ENCODE peak calls at places on chromosomes 16 and 17, in nine cellular contexts. X is nephron progenitor cell; H is central memory CD4-positive, alpha-beta T cell; J is activated naive CD4-positive, alpha-beta T cell; A is stimulated activated CD4-positive, alpha-beta T cell treated with anti-CD3 and anti-CD28 coated beads, Interleukin-1b, Interleukin-23, amount 100 ng/mL, for 48 hours; C is stimulated activated naive CD4-positive, alpha-beta T cell; U is activated CD4-positive, alpha-beta T cell treated with anti-CD3 and anti-CD28 coated beads, Interleukin-2, amount 50 U/mL, for 1 hour; G is H1; O is fibroblast of lung. L is an unnamed sample.

GRCh38 chr17:345992-346785 is 6.4 kb downstream of the RPH3AL start:
- DNase-seq in X (no peak), H (no peak), J (no peak), A (no peak), C (no peak), U (no peak), G (no peak), O (no peak), L (no peak)

GRCh38 chr17:6710317-6710716 is 2.9 kb downstream of the SLC13A5 start:
- DNase-seq in X (no peak), H (no peak), J (no peak), A (no peak), C (no peak), U (no peak), G (no peak), O (no peak), L (no peak)

GRCh38 chr17:64161380-64161779 is 31.4 kb upstream of the ERN1 start:
- DNase-seq in X (no peak), H (no peak), J (no peak), A (no peak), C (no peak), U (no peak), G (no peak), O (no peak), L (no peak)

GRCh38 chr17:74276561-74277009 is 2.6 kb downstream of the DNAI2 start:
- DNase-seq in X (no peak), H (no peak), J (no peak), A (no peak), C (no peak), U (no peak), G (no peak), O (no peak), L (no peak)

GRCh38 chr17:43524945-43525575 is 21.1 kb downstream of the ETV4 start:
- DNase-seq in X (no peak), H (no peak), J (no peak), A (no peak), C (no peak), U (no peak), G (no peak), O (peak; percentile 42), L (no peak)

GRCh38 chr17:62614142-62614541 is 13.3 kb upstream of the MRC2 start:
- DNase-seq in X (no peak), H (no peak), J (no peak), A (no peak), C (no peak), U (no peak), G (no peak), O (peak; percentile 93), L (no peak)

GRCh38 chr17:49835472-49835871 is 12.4 kb downstream of the TAC4 start:
- DNase-seq in X (no peak), H (no peak), J (no peak), A (no peak), C (no peak), U (no peak), G (no peak), O (no peak), L (no peak)

GRCh38 chr16:85088570-85089214 is 23.6 kb downstream of the CIBAR2 start:
- DNase-seq in X (no peak), H (no peak), J (no peak), A (no peak), C (no peak), U (no peak), G (no peak), O (no peak), L (no peak)

GRCh38 chr17:44767493-44767892 is 8.7 kb downstream of the ADAM11 start:
- DNase-seq in X (no peak), H (no peak), J (no peak), A (no peak), C (no peak), U (no peak), G (no peak), O (no peak), L (no peak)

GRCh38 chr17:42116705-42117396 is 4.3 kb downstream of the KAT2A start:
- DNase-seq in X (peak; percentile 79), H (peak; percentile 79), J (peak; percentile 36), A (peak; percentile 80), C (peak; percentile 71), U (peak; percentile 82), G (peak; percentile 56), O (peak; percentile 60), L (peak; percentile 45)

GRCh38 chr17:67441052-67441738 is 64.1 kb downstream of the PITPNC1 start:
- DNase-seq in X (no peak), H (peak; percentile 85), J (peak; percentile 22), A (peak; percentile 83), C (peak; percentile 90), U (peak; percentile 81), G (no peak), O (peak; percentile 75), L (no peak)

GRCh38 chr17:78929908-78930775 is 5.0 kb upstream of the TIMP2 start:
- DNase-seq in X (no peak), H (no peak), J (no peak), A (no peak), C (no peak), U (no peak), G (no peak), O (no peak), L (no peak)

GRCh38 chr17:27975146-27976011 is 67.1 kb upstream of the NLK start:
- DNase-seq in X (no peak), H (no peak), J (no peak), A (no peak), C (no peak), U (no peak), G (no peak), O (peak; percentile 56), L (no peak)

GRCh38 chr16:9199751-9200150 is 108.3 kb downstream of the HAPSTR1 start:
- DNase-seq in X (no peak), H (no peak), J (no peak), A (no peak), C (no peak), U (no peak), G (no peak), O (no peak), L (no peak)

GRCh38 chr17:76107507-76107906 is 3.9 kb upstream of the EXOC7 start:
- DNase-seq in X (no peak), H (no peak), J (no peak), A (no peak), C (no peak), U (no peak), G (no peak), O (no peak), L (no peak)

GRCh38 chr16:15033309-15033707 is 22.6 kb downstream of the NTAN1 start:
- DNase-seq in X (no peak), H (no peak), J (no peak), A (no peak), C (no peak), U (no peak), G (no peak), O (no peak), L (no peak)

GRCh38 chr16:24848065-24848464 is 2.3 kb downstream of the SLC5A11 start:
- DNase-seq in X (no peak), H (no peak), J (no peak), A (no peak), C (no peak), U (no peak), G (no peak), O (peak; percentile 78), L (peak; percentile 27)

GRCh38 chr17:72297326-72298115 is 176.7 kb downstream of the SOX9 start:
- DNase-seq in X (no peak), H (no peak), J (no peak), A (no peak), C (no peak), U (no peak), G (no peak), O (peak; percentile 65), L (no peak)

GRCh38 chr17:13601317-13601775 is 383 bp downstream of the HS3ST3A1 start:
- DNase-seq in X (no peak), H (no peak), J (no peak), A (no peak), C (no peak), U (no peak), G (no peak), O (no peak), L (no peak)

GRCh38 chr17:42131971-42132370 is 9.4 kb downstream of the HSPB9 start:
- DNase-seq in X (no peak), H (no peak), J (no peak), A (no peak), C (no peak), U (no peak), G (no peak), O (peak; percentile 61), L (peak; percentile 40)

GRCh38 chr17:62652251-62653001 is 25.0 kb downstream of the MRC2 start:
- DNase-seq in X (peak; percentile 61), H (peak; percentile 25), J (no peak), A (no peak), C (no peak), U (no peak), G (no peak), O (peak; percentile 86), L (no peak)

GRCh38 chr17:57281887-57282653 is 25.7 kb downstream of the MSI2 start:
- DNase-seq in X (no peak), H (peak; percentile 37), J (no peak), A (no peak), C (peak; percentile 28), U (no peak), G (no peak), O (no peak), L (no peak)

GRCh38 chr16:54630284-54630967 is 300.2 kb upstream of the IRX5 start:
- DNase-seq in X (no peak), H (no peak), J (no peak), A (no peak), C (no peak), U (no peak), G (no peak), O (peak; percentile 45), L (no peak)

GRCh38 chr17:78724544-78724943 is 57.5 kb downstream of the CYTH1 start:
- DNase-seq in X (no peak), H (no peak), J (no peak), A (no peak), C (no peak), U (no peak), G (no peak), O (no peak), L (no peak)

GRCh38 chr17:1412185-1413110 is 12.4 kb upstream of the YWHAE start:
- DNase-seq in X (no peak), H (no peak), J (no peak), A (no peak), C (no peak), U (no peak), G (no peak), O (peak; percentile 17), L (no peak)

GRCh38 chr16:67017810-67018488 is 11.0 kb upstream of the CBFB start:
- DNase-seq in X (peak; percentile 86), H (peak; percentile 84), J (peak; percentile 49), A (peak; percentile 90), C (peak; percentile 71), U (peak; percentile 85), G (peak; percentile 78), O (peak; percentile 95), L (peak; percentile 71)

GRCh38 chr16:74291577-74292208 is 4.9 kb upstream of the PSMD7 start:
- DNase-seq in X (no peak), H (no peak), J (no peak), A (no peak), C (no peak), U (no peak), G (no peak), O (peak; percentile 15), L (no peak)

GRCh38 chr16:70725912-70726828 is 40.3 kb upstream of the MTSS2 start:
- DNase-seq in X (no peak), H (no peak), J (no peak), A (no peak), C (no peak), U (no peak), G (no peak), O (no peak), L (no peak)

GRCh38 chr17:60231691-60232090 is 81.9 kb downstream of the CA4 start:
- DNase-seq in X (no peak), H (no peak), J (no peak), A (no peak), C (no peak), U (no peak), G (no peak), O (peak; percentile 42), L (no peak)

GRCh38 chr16:72241930-72242329 is 70.0 kb upstream of the PMFBP1 start:
- DNase-seq in X (peak; percentile 29), H (no peak), J (no peak), A (no peak), C (no peak), U (no peak), G (no peak), O (peak; percentile 48), L (peak; percentile 13)

GRCh38 chr16:83433201-83433600 is 374.6 kb upstream of the HSBP1 start:
- DNase-seq in X (no peak), H (no peak), J (no peak), A (no peak), C (no peak), U (no peak), G (no peak), O (peak; percentile 60), L (no peak)

L was measured in pulmonary artery endothelial cell.